ENCODE peak calls at places on chromosomes 6 and 20, in seven cellular contexts. J, X, Q, Y, E, N and T are unnamed samples.

GRCh38 chr6:108247965-108248536 is 12.8 kb downstream of the SNX3 start:
- DNase-seq in Y (no peak), E (no peak), J (no peak), N (no peak), Q (no peak), X (no peak), T (no peak)

GRCh38 chr6:43054206-43054943 is 724 bp upstream of the CUL7 start:
- DNase-seq in Q (no peak), N (no peak), Y (no peak), J (no peak), X (no peak), E (no peak), T (no peak)

GRCh38 chr6:139187489-139187888 is 52.6 kb downstream of the HECA start:
- DNase-seq in Q (no peak), J (no peak), E (no peak), N (no peak), X (no peak), Y (no peak), T (no peak)

GRCh38 chr6:121354764-121355163 is 20.5 kb upstream of the TBC1D32 start:
- DNase-seq in N (no peak), Q (no peak), J (no peak), E (no peak), X (no peak), Y (no peak), T (no peak)

GRCh38 chr6:82277686-82278085 is 30.1 kb upstream of the IBTK start:
- DNase-seq in X (no peak), Y (no peak), J (no peak), E (no peak), Q (no peak), N (no peak), T (no peak)

GRCh38 chr6:10420546-10421507 is 6.0 kb upstream of the TFAP2A start:
- DNase-seq in E (no peak), Q (no peak), Y (no peak), N (no peak), J (no peak), X (no peak), T (no peak)

GRCh38 chr6:152273638-152274037 is 363.5 kb downstream of the SYNE1 start:
- DNase-seq in Q (no peak), Y (no peak), X (peak; percentile 45), E (no peak), J (no peak), N (no peak), T (no peak)

GRCh38 chr20:58584881-58585752 is 66.0 kb upstream of the STX16 start:
- DNase-seq in J (no peak), Q (no peak), E (no peak), Y (no peak), X (no peak), N (no peak), T (no peak)

GRCh38 chr6:33783781-33784520 is 5.0 kb downstream of the LEMD2 start:
- DNase-seq in J (no peak), X (no peak), N (no peak), E (no peak), Y (no peak), Q (no peak), T (no peak)

GRCh38 chr20:37386505-37387201 is 40.7 kb downstream of the SRC start:
- DNase-seq in E (no peak), J (no peak), N (no peak), X (no peak), Y (no peak), Q (no peak), T (no peak)

GRCh38 chr20:60206259-60206658 is 248.0 kb downstream of the CDH26 start:
- DNase-seq in X (no peak), N (no peak), Q (no peak), Y (no peak), J (no peak), E (no peak), T (no peak)

GRCh38 chr20:11001767-11002540 is 328.2 kb upstream of the JAG1 start:
- DNase-seq in J (no peak), Q (no peak), Y (no peak), E (no peak), X (peak; percentile 23), N (peak; percentile 55), T (no peak)

GRCh38 chr6:31597006-31597405 is 4.2 kb upstream of the NCR3 start:
- DNase-seq in Y (no peak), Q (no peak), N (no peak), J (peak; percentile 38), E (peak; percentile 77), X (no peak), T (no peak)

GRCh38 chr20:32756156-32756555 is 6.0 kb upstream of the DNMT3B start:
- DNase-seq in J (no peak), Q (no peak), E (no peak), X (no peak), N (no peak), Y (no peak), T (no peak)

GRCh38 chr6:81228912-81229540 is 523.5 kb downstream of the TENT5A start:
- DNase-seq in J (no peak), Y (no peak), Q (peak; percentile 38), N (no peak), X (no peak), E (no peak), T (no peak)

GRCh38 chr6:140572129-140572528 is 1197.7 kb upstream of the CITED2 start:
- DNase-seq in E (peak; percentile 21), Y (no peak), Q (peak; percentile 87), N (no peak), J (no peak), X (no peak), T (no peak)

GRCh38 chr6:155832596-155832995 is 377.0 kb upstream of the NOX3 start:
- DNase-seq in X (no peak), Y (peak; percentile 3), E (peak; percentile 1), N (no peak), Q (no peak), J (no peak), T (no peak)

GRCh38 chr20:49395183-49395582 is 87.3 kb downstream of the KCNB1 start:
- DNase-seq in J (no peak), N (no peak), E (no peak), Y (no peak), Q (no peak), X (no peak), T (no peak)

GRCh38 chr6:158839796-158840195 is 20.6 kb upstream of the EZR start:
- DNase-seq in Q (no peak), J (no peak), E (no peak), N (no peak), X (no peak), Y (no peak), T (no peak)

GRCh38 chr6:6351626-6352025 is 31.2 kb upstream of the F13A1 start:
- DNase-seq in E (no peak), Q (no peak), N (no peak), J (no peak), X (no peak), Y (no peak), T (no peak)

GRCh38 chr6:40754481-40755045 is 167.4 kb upstream of the LRFN2 start:
- DNase-seq in E (no peak), J (no peak), X (no peak), Q (no peak), N (no peak), Y (no peak), T (no peak)

GRCh38 chr6:113277111-113277510 is 580.0 kb upstream of the MARCKS start:
- DNase-seq in Q (no peak), N (no peak), Y (no peak), J (no peak), X (no peak), E (no peak), T (no peak)

GRCh38 chr6:142716097-142716496 is 228.9 kb downstream of the HIVEP2 start:
- DNase-seq in N (no peak), Y (no peak), E (peak; percentile 23), X (no peak), Q (no peak), J (no peak), T (no peak)

GRCh38 chr6:83138118-83138722 is 54.8 kb downstream of the PGM3 start:
- DNase-seq in N (no peak), X (no peak), Q (no peak), J (no peak), E (no peak), Y (no peak), T (no peak)

GRCh38 chr6:84137051-84137375 is 90.4 kb downstream of the CEP162 start:
- DNase-seq in Y (no peak), X (no peak), J (no peak), N (no peak), E (no peak), Q (no peak), T (no peak)

GRCh38 chr6:168009331-168009730 is 11.9 kb downstream of the KIF25 start:
- DNase-seq in Q (no peak), X (no peak), N (no peak), J (no peak), Y (no peak), E (no peak), T (no peak)

GRCh38 chr6:33837971-33838665 is 34.3 kb upstream of the MLN start:
- DNase-seq in J (no peak), Q (no peak), X (no peak), N (no peak), E (no peak), Y (no peak), T (no peak)

GRCh38 chr6:137793805-137794508 is 73.1 kb upstream of the TNFAIP3 start:
- DNase-seq in N (no peak), Y (no peak), X (no peak), E (no peak), J (no peak), Q (no peak), T (no peak)